ENCODE peak calls at places on chromosomes 7 and 10, in four cellular contexts. One of them, this sample, is unnamed.

GRCh38 chr10:58820862-58821559 is 308.3 kb downstream of the BICC1 start:
- DNase-seq in mesendoderm: no peak
- DNase-seq in activated naive CD8-positive, alpha-beta T cell treated with anti-CD3 and anti-CD28 coated beads, Interleukin-2, amount 50 U/mL, for 24 hours: no peak
- DNase-seq in glutamatergic neuron: no peak
- DNase-seq in this sample: no peak

GRCh38 chr10:133126431-133127290 is 33.4 kb upstream of the KNDC1 start:
- DNase-seq in mesendoderm: no peak
- DNase-seq in activated naive CD8-positive, alpha-beta T cell treated with anti-CD3 and anti-CD28 coated beads, Interleukin-2, amount 50 U/mL, for 24 hours: no peak
- DNase-seq in glutamatergic neuron: no peak
- DNase-seq in this sample: no peak

GRCh38 chr7:135200824-135201331 is 10.4 kb downstream of the WDR91 start:
- DNase-seq in mesendoderm: no peak
- DNase-seq in activated naive CD8-positive, alpha-beta T cell treated with anti-CD3 and anti-CD28 coated beads, Interleukin-2, amount 50 U/mL, for 24 hours: no peak
- DNase-seq in glutamatergic neuron: no peak
- DNase-seq in this sample: peak

GRCh38 chr7:73829505-73829904 is 1.3 kb upstream of the CLDN4 start:
- DNase-seq in mesendoderm: peak
- DNase-seq in activated naive CD8-positive, alpha-beta T cell treated with anti-CD3 and anti-CD28 coated beads, Interleukin-2, amount 50 U/mL, for 24 hours: no peak
- DNase-seq in glutamatergic neuron: no peak
- DNase-seq in this sample: peak

GRCh38 chr10:75042292-75042974 is 69.0 kb upstream of the SAMD8 start:
- DNase-seq in mesendoderm: no peak
- DNase-seq in activated naive CD8-positive, alpha-beta T cell treated with anti-CD3 and anti-CD28 coated beads, Interleukin-2, amount 50 U/mL, for 24 hours: no peak
- DNase-seq in glutamatergic neuron: no peak
- DNase-seq in this sample: no peak

GRCh38 chr7:28269700-28270361 is 89.2 kb upstream of the JAZF1 start:
- DNase-seq in mesendoderm: no peak
- DNase-seq in activated naive CD8-positive, alpha-beta T cell treated with anti-CD3 and anti-CD28 coated beads, Interleukin-2, amount 50 U/mL, for 24 hours: no peak
- DNase-seq in glutamatergic neuron: no peak
- DNase-seq in this sample: no peak

GRCh38 chr10:125844673-125845300 is 21.4 kb downstream of the BCCIP start:
- DNase-seq in mesendoderm: no peak
- DNase-seq in activated naive CD8-positive, alpha-beta T cell treated with anti-CD3 and anti-CD28 coated beads, Interleukin-2, amount 50 U/mL, for 24 hours: no peak
- DNase-seq in glutamatergic neuron: no peak
- DNase-seq in this sample: peak

GRCh38 chr7:101582971-101583370 is 46.1 kb downstream of the MYL10 start:
- DNase-seq in mesendoderm: no peak
- DNase-seq in activated naive CD8-positive, alpha-beta T cell treated with anti-CD3 and anti-CD28 coated beads, Interleukin-2, amount 50 U/mL, for 24 hours: no peak
- DNase-seq in glutamatergic neuron: no peak
- DNase-seq in this sample: no peak

GRCh38 chr10:1552415-1552814 is 184.9 kb downstream of the ADARB2 start:
- DNase-seq in mesendoderm: no peak
- DNase-seq in activated naive CD8-positive, alpha-beta T cell treated with anti-CD3 and anti-CD28 coated beads, Interleukin-2, amount 50 U/mL, for 24 hours: no peak
- DNase-seq in glutamatergic neuron: peak
- DNase-seq in this sample: no peak

GRCh38 chr7:229184-229964 is 37.0 kb downstream of the FAM20C start:
- DNase-seq in mesendoderm: no peak
- DNase-seq in activated naive CD8-positive, alpha-beta T cell treated with anti-CD3 and anti-CD28 coated beads, Interleukin-2, amount 50 U/mL, for 24 hours: no peak
- DNase-seq in glutamatergic neuron: no peak
- DNase-seq in this sample: no peak

GRCh38 chr7:71733108-71733870 is 601.3 kb downstream of the GALNT17 start:
- DNase-seq in mesendoderm: peak
- DNase-seq in activated naive CD8-positive, alpha-beta T cell treated with anti-CD3 and anti-CD28 coated beads, Interleukin-2, amount 50 U/mL, for 24 hours: peak
- DNase-seq in glutamatergic neuron: peak
- DNase-seq in this sample: peak

GRCh38 chr7:47826754-47827153 is 121.5 kb downstream of the PKD1L1 start:
- DNase-seq in mesendoderm: no peak
- DNase-seq in activated naive CD8-positive, alpha-beta T cell treated with anti-CD3 and anti-CD28 coated beads, Interleukin-2, amount 50 U/mL, for 24 hours: no peak
- DNase-seq in glutamatergic neuron: no peak
- DNase-seq in this sample: no peak

GRCh38 chr7:158602905-158603772 is 15.5 kb upstream of the PTPRN2 start:
- DNase-seq in mesendoderm: no peak
- DNase-seq in activated naive CD8-positive, alpha-beta T cell treated with anti-CD3 and anti-CD28 coated beads, Interleukin-2, amount 50 U/mL, for 24 hours: no peak
- DNase-seq in glutamatergic neuron: no peak
- DNase-seq in this sample: no peak

GRCh38 chr10:51425431-51425830 is 274.0 kb downstream of the CSTF2T start:
- DNase-seq in mesendoderm: no peak
- DNase-seq in activated naive CD8-positive, alpha-beta T cell treated with anti-CD3 and anti-CD28 coated beads, Interleukin-2, amount 50 U/mL, for 24 hours: no peak
- DNase-seq in glutamatergic neuron: peak
- DNase-seq in this sample: peak

GRCh38 chr10:94785211-94785610 is 22.7 kb downstream of the CYP2C19 start:
- DNase-seq in mesendoderm: no peak
- DNase-seq in activated naive CD8-positive, alpha-beta T cell treated with anti-CD3 and anti-CD28 coated beads, Interleukin-2, amount 50 U/mL, for 24 hours: no peak
- DNase-seq in glutamatergic neuron: no peak
- DNase-seq in this sample: no peak

GRCh38 chr10:69684020-69684980 is 54.3 kb downstream of the FAM241B start:
- DNase-seq in mesendoderm: no peak
- DNase-seq in activated naive CD8-positive, alpha-beta T cell treated with anti-CD3 and anti-CD28 coated beads, Interleukin-2, amount 50 U/mL, for 24 hours: no peak
- DNase-seq in glutamatergic neuron: no peak
- DNase-seq in this sample: peak

GRCh38 chr10:71127773-71128172 is 84.6 kb upstream of the UNC5B start:
- DNase-seq in mesendoderm: no peak
- DNase-seq in activated naive CD8-positive, alpha-beta T cell treated with anti-CD3 and anti-CD28 coated beads, Interleukin-2, amount 50 U/mL, for 24 hours: no peak
- DNase-seq in glutamatergic neuron: no peak
- DNase-seq in this sample: no peak

GRCh38 chr10:89250814-89251416 is 660 bp downstream of the LIPA start:
- DNase-seq in mesendoderm: no peak
- DNase-seq in activated naive CD8-positive, alpha-beta T cell treated with anti-CD3 and anti-CD28 coated beads, Interleukin-2, amount 50 U/mL, for 24 hours: no peak
- DNase-seq in glutamatergic neuron: no peak
- DNase-seq in this sample: no peak

GRCh38 chr7:111029574-111030357 is 61.2 kb upstream of the LRRN3 start:
- DNase-seq in mesendoderm: no peak
- DNase-seq in activated naive CD8-positive, alpha-beta T cell treated with anti-CD3 and anti-CD28 coated beads, Interleukin-2, amount 50 U/mL, for 24 hours: peak
- DNase-seq in glutamatergic neuron: no peak
- DNase-seq in this sample: no peak

GRCh38 chr7:5700391-5700985 is 81.0 kb downstream of the RNF216 start:
- DNase-seq in mesendoderm: no peak
- DNase-seq in activated naive CD8-positive, alpha-beta T cell treated with anti-CD3 and anti-CD28 coated beads, Interleukin-2, amount 50 U/mL, for 24 hours: no peak
- DNase-seq in glutamatergic neuron: no peak
- DNase-seq in this sample: no peak

GRCh38 chr7:102128303-102128702 is 158.4 kb upstream of the SH2B2 start:
- DNase-seq in mesendoderm: no peak
- DNase-seq in activated naive CD8-positive, alpha-beta T cell treated with anti-CD3 and anti-CD28 coated beads, Interleukin-2, amount 50 U/mL, for 24 hours: no peak
- DNase-seq in glutamatergic neuron: no peak
- DNase-seq in this sample: no peak

GRCh38 chr7:2838451-2838850 is 5.7 kb downstream of the GNA12 start:
- DNase-seq in mesendoderm: no peak
- DNase-seq in activated naive CD8-positive, alpha-beta T cell treated with anti-CD3 and anti-CD28 coated beads, Interleukin-2, amount 50 U/mL, for 24 hours: no peak
- DNase-seq in glutamatergic neuron: no peak
- DNase-seq in this sample: no peak

GRCh38 chr10:124671486-124672075 is 72.6 kb downstream of the FAM53B start:
- DNase-seq in mesendoderm: peak
- DNase-seq in activated naive CD8-positive, alpha-beta T cell treated with anti-CD3 and anti-CD28 coated beads, Interleukin-2, amount 50 U/mL, for 24 hours: no peak
- DNase-seq in glutamatergic neuron: no peak
- DNase-seq in this sample: peak

GRCh38 chr10:48609441-48609840 is 4.6 kb upstream of the ARHGAP22 start:
- DNase-seq in mesendoderm: no peak
- DNase-seq in activated naive CD8-positive, alpha-beta T cell treated with anti-CD3 and anti-CD28 coated beads, Interleukin-2, amount 50 U/mL, for 24 hours: no peak
- DNase-seq in glutamatergic neuron: no peak
- DNase-seq in this sample: no peak

GRCh38 chr10:43962346-43963191 is 313.9 kb upstream of the ZNF32 start:
- DNase-seq in mesendoderm: no peak
- DNase-seq in activated naive CD8-positive, alpha-beta T cell treated with anti-CD3 and anti-CD28 coated beads, Interleukin-2, amount 50 U/mL, for 24 hours: no peak
- DNase-seq in glutamatergic neuron: no peak
- DNase-seq in this sample: peak

GRCh38 chr7:139737221-139738100 is 40.3 kb downstream of the HIPK2 start:
- DNase-seq in mesendoderm: no peak
- DNase-seq in activated naive CD8-positive, alpha-beta T cell treated with anti-CD3 and anti-CD28 coated beads, Interleukin-2, amount 50 U/mL, for 24 hours: no peak
- DNase-seq in glutamatergic neuron: no peak
- DNase-seq in this sample: peak

GRCh38 chr10:86027346-86027745 is 339.2 kb downstream of the GRID1 start:
- DNase-seq in mesendoderm: no peak
- DNase-seq in activated naive CD8-positive, alpha-beta T cell treated with anti-CD3 and anti-CD28 coated beads, Interleukin-2, amount 50 U/mL, for 24 hours: no peak
- DNase-seq in glutamatergic neuron: no peak
- DNase-seq in this sample: no peak

GRCh38 chr7:41824284-41824683 is 121.4 kb upstream of the INHBA start:
- DNase-seq in mesendoderm: no peak
- DNase-seq in activated naive CD8-positive, alpha-beta T cell treated with anti-CD3 and anti-CD28 coated beads, Interleukin-2, amount 50 U/mL, for 24 hours: no peak
- DNase-seq in glutamatergic neuron: no peak
- DNase-seq in this sample: no peak

GRCh38 chr10:116880716-116881440 is 31.6 kb downstream of the ENO4 start:
- DNase-seq in mesendoderm: no peak
- DNase-seq in activated naive CD8-positive, alpha-beta T cell treated with anti-CD3 and anti-CD28 coated beads, Interleukin-2, amount 50 U/mL, for 24 hours: no peak
- DNase-seq in glutamatergic neuron: peak
- DNase-seq in this sample: no peak

GRCh38 chr7:91916068-91916440 is 24.6 kb upstream of the AKAP9 start:
- DNase-seq in mesendoderm: no peak
- DNase-seq in activated naive CD8-positive, alpha-beta T cell treated with anti-CD3 and anti-CD28 coated beads, Interleukin-2, amount 50 U/mL, for 24 hours: no peak
- DNase-seq in glutamatergic neuron: no peak
- DNase-seq in this sample: no peak

GRCh38 chr10:32237644-32238345 is 109.2 kb downstream of the EPC1 start:
- DNase-seq in mesendoderm: no peak
- DNase-seq in activated naive CD8-positive, alpha-beta T cell treated with anti-CD3 and anti-CD28 coated beads, Interleukin-2, amount 50 U/mL, for 24 hours: no peak
- DNase-seq in glutamatergic neuron: no peak
- DNase-seq in this sample: no peak

GRCh38 chr10:46554166-46554781 is 2.2 kb downstream of the GPRIN2 start:
- DNase-seq in mesendoderm: no peak
- DNase-seq in activated naive CD8-positive, alpha-beta T cell treated with anti-CD3 and anti-CD28 coated beads, Interleukin-2, amount 50 U/mL, for 24 hours: no peak
- DNase-seq in glutamatergic neuron: no peak
- DNase-seq in this sample: no peak

GRCh38 chr10:5490032-5490431 is 9.3 kb downstream of the CALML5 start:
- DNase-seq in mesendoderm: no peak
- DNase-seq in activated naive CD8-positive, alpha-beta T cell treated with anti-CD3 and anti-CD28 coated beads, Interleukin-2, amount 50 U/mL, for 24 hours: no peak
- DNase-seq in glutamatergic neuron: no peak
- DNase-seq in this sample: no peak

GRCh38 chr10:1550291-1550595 is 187.1 kb downstream of the ADARB2 start:
- DNase-seq in mesendoderm: no peak
- DNase-seq in activated naive CD8-positive, alpha-beta T cell treated with anti-CD3 and anti-CD28 coated beads, Interleukin-2, amount 50 U/mL, for 24 hours: no peak
- DNase-seq in glutamatergic neuron: peak
- DNase-seq in this sample: no peak

GRCh38 chr10:74924251-74924954 is 98.0 kb downstream of the KAT6B start:
- DNase-seq in mesendoderm: peak
- DNase-seq in activated naive CD8-positive, alpha-beta T cell treated with anti-CD3 and anti-CD28 coated beads, Interleukin-2, amount 50 U/mL, for 24 hours: no peak
- DNase-seq in glutamatergic neuron: no peak
- DNase-seq in this sample: peak

GRCh38 chr7:18103436-18104218 is 76.0 kb upstream of the PRPS1L1 start:
- DNase-seq in mesendoderm: no peak
- DNase-seq in activated naive CD8-positive, alpha-beta T cell treated with anti-CD3 and anti-CD28 coated beads, Interleukin-2, amount 50 U/mL, for 24 hours: no peak
- DNase-seq in glutamatergic neuron: no peak
- DNase-seq in this sample: no peak

GRCh38 chr7:148540041-148540738 is 50.4 kb upstream of the C7orf33 start:
- DNase-seq in mesendoderm: peak
- DNase-seq in activated naive CD8-positive, alpha-beta T cell treated with anti-CD3 and anti-CD28 coated beads, Interleukin-2, amount 50 U/mL, for 24 hours: no peak
- DNase-seq in glutamatergic neuron: no peak
- DNase-seq in this sample: peak

GRCh38 chr10:104577861-104578480 is 63.1 kb upstream of the SORCS3 start:
- DNase-seq in mesendoderm: peak
- DNase-seq in activated naive CD8-positive, alpha-beta T cell treated with anti-CD3 and anti-CD28 coated beads, Interleukin-2, amount 50 U/mL, for 24 hours: no peak
- DNase-seq in glutamatergic neuron: peak
- DNase-seq in this sample: no peak

GRCh38 chr10:87931836-87932230 is 68.4 kb downstream of the PTEN start:
- DNase-seq in mesendoderm: no peak
- DNase-seq in activated naive CD8-positive, alpha-beta T cell treated with anti-CD3 and anti-CD28 coated beads, Interleukin-2, amount 50 U/mL, for 24 hours: no peak
- DNase-seq in glutamatergic neuron: no peak
- DNase-seq in this sample: no peak

GRCh38 chr7:17771901-17772408 is 168.3 kb downstream of the SNX13 start:
- DNase-seq in mesendoderm: no peak
- DNase-seq in activated naive CD8-positive, alpha-beta T cell treated with anti-CD3 and anti-CD28 coated beads, Interleukin-2, amount 50 U/mL, for 24 hours: no peak
- DNase-seq in glutamatergic neuron: no peak
- DNase-seq in this sample: peak